ENCODE peak calls at places on chromosomes 4 and X, in six cellular contexts. D is stimulated activated CD4-positive, alpha-beta T cell treated with anti-CD3 and anti-CD28 coated beads, Interleukin-2, amount 100 ng/mL, for 24 hours; C is NCI-H1930; Z is NCI-H748 treated with DMSO at 0.1 percent for 48 hours; I is posterior vena cava; K is activated CD4-positive, alpha-beta T cell treated with anti-CD3 and anti-CD28 coated beads for 4 hours. E is an unnamed sample.

GRCh38 chr4:20528508-20528907 is 171.8 kb upstream of the PACRGL start:
- DNase-seq in D (no peak), C (no peak), Z (no peak), I (no peak), K (no peak), E (no peak)

GRCh38 chr4:1856920-1857699 is 1.2 kb upstream of the LETM1 start:
- DNase-seq in D (no peak), C (no peak), Z (no peak), I (no peak), K (no peak), E (no peak)

GRCh38 chr4:184475096-184475461 is 729 bp upstream of the IRF2 start:
- DNase-seq in D (peak), C (no peak), Z (no peak), I (peak), K (peak), E (no peak)

GRCh38 chr4:151325320-151326246 is at the start of gene SH3D19:
- DNase-seq in D (peak), C (peak), Z (peak), I (peak), K (no peak), E (peak)

GRCh38 chrX:54479471-54480122 is 16.4 kb downstream of the FGD1 start:
- DNase-seq in D (no peak), C (no peak), Z (no peak), I (peak), K (no peak), E (peak)

GRCh38 chrX:52422884-52423283 is 54.1 kb downstream of the XAGE2 start:
- DNase-seq in D (no peak), C (no peak), Z (no peak), I (no peak), K (no peak), E (no peak)

GRCh38 chrX:12115377-12115776 is 22.9 kb upstream of the FRMPD4 start:
- DNase-seq in D (peak), C (no peak), Z (no peak), I (no peak), K (no peak), E (no peak)

GRCh38 chrX:76796311-76796710 is 368.8 kb downstream of the MAGEE1 start:
- DNase-seq in D (no peak), C (no peak), Z (no peak), I (no peak), K (no peak), E (no peak)

GRCh38 chr4:93710101-93710846 is 118.3 kb upstream of the ATOH1 start:
- DNase-seq in D (no peak), C (no peak), Z (no peak), I (no peak), K (no peak), E (no peak)

GRCh38 chrX:46903458-46904242 is 8.6 kb upstream of the JADE3 start:
- DNase-seq in D (peak), C (peak), Z (peak), I (peak), K (peak), E (peak)

GRCh38 chr4:53932784-53933183 is 131.6 kb downstream of the CHIC2 start:
- DNase-seq in D (no peak), C (no peak), Z (no peak), I (no peak), K (no peak), E (no peak)

GRCh38 chr4:181687116-181687515 is 556.1 kb upstream of the TENM3 start:
- DNase-seq in D (no peak), C (no peak), Z (no peak), I (no peak), K (no peak), E (no peak)